ENCODE peak calls at places on chromosomes 3 and 15, in eight cellular contexts. One of them, this sample, is unnamed.

GRCh38 chr3:81295906-81296305 is 465.5 kb downstream of the GBE1 start:
- DNase-seq in GM20000: no peak
- DNase-seq in dorsolateral prefrontal cortex: no peak
- DNase-seq in nephron progenitor cell: no peak
- DNase-seq in cardiac fibroblast: no peak
- DNase-seq in H9: no peak
- DNase-seq in IMR-90: no peak
- DNase-seq in astrocyte of the spinal cord: no peak
- DNase-seq in this sample: no peak

GRCh38 chr3:99751649-99752048 is 66.0 kb upstream of the CMSS1 start:
- DNase-seq in IMR-90: peak
- DNase-seq in cardiac fibroblast: peak
- DNase-seq in dorsolateral prefrontal cortex: no peak
- DNase-seq in nephron progenitor cell: no peak
- DNase-seq in H9: no peak
- DNase-seq in GM20000: no peak
- DNase-seq in astrocyte of the spinal cord: peak
- DNase-seq in this sample: no peak

GRCh38 chr15:88902491-88902835 is 7.1 kb upstream of the HAPLN3 start:
- DNase-seq in astrocyte of the spinal cord: no peak
- DNase-seq in cardiac fibroblast: no peak
- DNase-seq in H9: no peak
- DNase-seq in dorsolateral prefrontal cortex: no peak
- DNase-seq in IMR-90: no peak
- DNase-seq in GM20000: no peak
- DNase-seq in nephron progenitor cell: no peak
- DNase-seq in this sample: no peak

GRCh38 chr3:27659279-27660021 is 62.7 kb downstream of the EOMES start:
- DNase-seq in nephron progenitor cell: peak
- DNase-seq in IMR-90: peak
- DNase-seq in H9: peak
- DNase-seq in GM20000: peak
- DNase-seq in dorsolateral prefrontal cortex: no peak
- DNase-seq in cardiac fibroblast: peak
- DNase-seq in astrocyte of the spinal cord: peak
- DNase-seq in this sample: no peak

GRCh38 chr3:70516081-70516480 is 203.6 kb upstream of the MDFIC2 start:
- DNase-seq in nephron progenitor cell: no peak
- DNase-seq in astrocyte of the spinal cord: no peak
- DNase-seq in IMR-90: no peak
- DNase-seq in GM20000: no peak
- DNase-seq in cardiac fibroblast: no peak
- DNase-seq in H9: no peak
- DNase-seq in dorsolateral prefrontal cortex: no peak
- DNase-seq in this sample: no peak

GRCh38 chr15:100301905-100302431 is 39.8 kb downstream of the ADAMTS17 start:
- DNase-seq in cardiac fibroblast: no peak
- DNase-seq in astrocyte of the spinal cord: no peak
- DNase-seq in IMR-90: no peak
- DNase-seq in H9: no peak
- DNase-seq in GM20000: no peak
- DNase-seq in dorsolateral prefrontal cortex: no peak
- DNase-seq in nephron progenitor cell: no peak
- DNase-seq in this sample: no peak

GRCh38 chr3:94234177-94234788 is 171.4 kb downstream of the NSUN3 start:
- DNase-seq in dorsolateral prefrontal cortex: no peak
- DNase-seq in astrocyte of the spinal cord: peak
- DNase-seq in nephron progenitor cell: peak
- DNase-seq in IMR-90: peak
- DNase-seq in H9: no peak
- DNase-seq in GM20000: peak
- DNase-seq in cardiac fibroblast: peak
- DNase-seq in this sample: no peak

GRCh38 chr15:92316586-92317295 is 76.9 kb upstream of the ST8SIA2 start:
- DNase-seq in IMR-90: no peak
- DNase-seq in cardiac fibroblast: no peak
- DNase-seq in dorsolateral prefrontal cortex: no peak
- DNase-seq in nephron progenitor cell: no peak
- DNase-seq in GM20000: no peak
- DNase-seq in astrocyte of the spinal cord: no peak
- DNase-seq in H9: no peak
- DNase-seq in this sample: no peak

GRCh38 chr3:58299839-58300516 is 6.1 kb upstream of the RPP14 start:
- DNase-seq in astrocyte of the spinal cord: peak
- DNase-seq in IMR-90: peak
- DNase-seq in dorsolateral prefrontal cortex: no peak
- DNase-seq in nephron progenitor cell: no peak
- DNase-seq in H9: no peak
- DNase-seq in GM20000: peak
- DNase-seq in cardiac fibroblast: peak
- DNase-seq in this sample: no peak

GRCh38 chr3:13223574-13224237 is 150.5 kb upstream of the IQSEC1 start:
- DNase-seq in dorsolateral prefrontal cortex: no peak
- DNase-seq in IMR-90: no peak
- DNase-seq in cardiac fibroblast: peak
- DNase-seq in GM20000: no peak
- DNase-seq in astrocyte of the spinal cord: no peak
- DNase-seq in nephron progenitor cell: no peak
- DNase-seq in H9: no peak
- DNase-seq in this sample: no peak

GRCh38 chr15:90866161-90866715 is 2.1 kb upstream of the FURIN start:
- DNase-seq in nephron progenitor cell: no peak
- DNase-seq in GM20000: no peak
- DNase-seq in cardiac fibroblast: no peak
- DNase-seq in astrocyte of the spinal cord: no peak
- DNase-seq in H9: peak
- DNase-seq in dorsolateral prefrontal cortex: no peak
- DNase-seq in IMR-90: no peak
- DNase-seq in this sample: no peak

GRCh38 chr15:69751575-69751974 is 299.0 kb downstream of the RPLP1 start:
- DNase-seq in H9: no peak
- DNase-seq in IMR-90: no peak
- DNase-seq in cardiac fibroblast: no peak
- DNase-seq in astrocyte of the spinal cord: no peak
- DNase-seq in dorsolateral prefrontal cortex: no peak
- DNase-seq in nephron progenitor cell: peak
- DNase-seq in GM20000: no peak
- DNase-seq in this sample: no peak

GRCh38 chr15:43241100-43241499 is 20.3 kb upstream of the EPB42 start:
- DNase-seq in cardiac fibroblast: peak
- DNase-seq in nephron progenitor cell: no peak
- DNase-seq in dorsolateral prefrontal cortex: no peak
- DNase-seq in astrocyte of the spinal cord: peak
- DNase-seq in GM20000: no peak
- DNase-seq in H9: no peak
- DNase-seq in IMR-90: peak
- DNase-seq in this sample: no peak

GRCh38 chr15:27865926-27866325 is 233.2 kb downstream of the OCA2 start:
- DNase-seq in GM20000: no peak
- DNase-seq in astrocyte of the spinal cord: no peak
- DNase-seq in H9: no peak
- DNase-seq in nephron progenitor cell: no peak
- DNase-seq in cardiac fibroblast: no peak
- DNase-seq in IMR-90: no peak
- DNase-seq in dorsolateral prefrontal cortex: no peak
- DNase-seq in this sample: peak

GRCh38 chr3:167032267-167032876 is 347.7 kb downstream of the ZBBX start:
- DNase-seq in H9: no peak
- DNase-seq in dorsolateral prefrontal cortex: no peak
- DNase-seq in IMR-90: peak
- DNase-seq in nephron progenitor cell: peak
- DNase-seq in GM20000: peak
- DNase-seq in astrocyte of the spinal cord: peak
- DNase-seq in cardiac fibroblast: peak
- DNase-seq in this sample: no peak

GRCh38 chr3:194132465-194133358 is 3.2 kb upstream of the HES1 start:
- DNase-seq in IMR-90: no peak
- DNase-seq in cardiac fibroblast: no peak
- DNase-seq in astrocyte of the spinal cord: no peak
- DNase-seq in GM20000: no peak
- DNase-seq in nephron progenitor cell: no peak
- DNase-seq in dorsolateral prefrontal cortex: no peak
- DNase-seq in H9: no peak
- DNase-seq in this sample: no peak

GRCh38 chr3:69999191-70000027 is at the start of gene SAMMSON:
- DNase-seq in IMR-90: peak
- DNase-seq in dorsolateral prefrontal cortex: no peak
- DNase-seq in GM20000: no peak
- DNase-seq in cardiac fibroblast: peak
- DNase-seq in nephron progenitor cell: no peak
- DNase-seq in H9: peak
- DNase-seq in astrocyte of the spinal cord: peak
- DNase-seq in this sample: no peak

DNA sequence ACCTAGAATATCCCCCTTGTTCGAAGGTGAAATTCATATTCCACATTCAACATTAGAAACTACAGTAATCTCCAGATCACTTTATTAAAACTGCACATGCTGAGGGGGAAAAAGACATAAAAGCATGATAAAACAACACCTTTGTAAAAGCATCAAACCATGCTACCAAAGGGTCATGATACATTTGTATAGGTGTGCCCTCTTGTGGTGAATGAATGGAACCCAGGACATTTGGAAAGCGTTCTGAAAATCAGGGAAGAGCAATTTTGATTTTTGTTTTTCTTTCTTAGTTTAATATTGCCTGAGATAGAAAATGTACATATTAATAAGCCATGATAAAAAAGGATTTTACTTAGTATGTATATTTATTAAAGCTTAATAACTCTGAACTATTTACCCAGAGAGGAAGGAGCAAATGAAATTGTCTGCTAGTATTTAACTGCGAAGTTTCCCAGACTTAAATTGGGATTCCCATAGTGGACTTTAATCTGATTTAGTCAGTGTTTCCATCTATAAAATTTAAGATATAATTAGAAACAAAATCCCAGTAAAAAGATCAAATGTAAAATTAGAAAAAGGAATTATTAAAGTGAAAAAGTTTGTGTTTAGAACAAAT is 105.8 kb upstream of the ARL6 start:
- DNase-seq in cardiac fibroblast: peak
- DNase-seq in nephron progenitor cell: peak
- DNase-seq in IMR-90: peak
- DNase-seq in dorsolateral prefrontal cortex: no peak
- DNase-seq in H9: no peak
- DNase-seq in astrocyte of the spinal cord: peak
- DNase-seq in GM20000: peak
- DNase-seq in this sample: no peak
- TF ChIP-seq CTCF in cardiac fibroblast: peak
- TF ChIP-seq CTCF in nephron progenitor cell: peak
- TF ChIP-seq CTCF in IMR-90: peak
- TF ChIP-seq CTCF in dorsolateral prefrontal cortex: peak
- TF ChIP-seq CTCF in H9: peak
- TF ChIP-seq CTCF in astrocyte of the spinal cord: peak
- TF ChIP-seq CTCF in GM20000: peak
- TF ChIP-seq CTCF in this sample: peak

DNA sequence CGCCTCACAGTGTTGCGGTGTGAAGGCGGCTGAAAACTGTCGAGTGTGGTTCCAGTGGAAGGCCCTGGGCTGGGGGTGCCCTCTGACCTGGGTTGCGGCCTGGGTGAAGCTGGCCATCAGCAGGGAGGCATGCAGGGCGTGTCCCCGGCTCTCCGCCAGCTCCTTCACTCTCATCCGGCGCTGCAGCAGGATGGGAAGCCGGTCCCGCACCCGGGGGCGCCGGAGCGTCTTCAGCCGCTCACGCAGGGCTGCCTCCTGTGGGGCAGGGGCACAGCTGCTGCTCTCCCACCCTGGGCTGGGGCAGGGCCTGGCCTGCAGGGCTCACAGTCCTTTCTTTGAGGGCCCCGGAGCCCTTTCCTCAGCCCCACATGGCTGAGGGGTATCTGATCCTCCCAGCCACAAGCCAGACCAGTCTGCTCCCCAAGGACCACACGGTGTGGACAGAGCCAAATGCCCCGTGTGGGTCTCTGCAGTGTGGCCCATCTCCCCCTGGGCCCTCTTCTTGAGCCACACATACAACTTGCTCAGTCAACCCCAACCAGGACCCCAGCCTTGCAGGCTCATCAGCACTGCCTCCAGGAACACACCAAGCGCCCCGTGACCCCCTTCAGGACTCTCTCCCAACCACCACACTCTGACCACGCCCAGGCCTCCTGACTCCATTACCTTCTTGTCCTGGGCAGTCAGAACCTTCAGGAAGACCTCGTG is 26.8 kb downstream of the SPTBN5 start:
- DNase-seq in nephron progenitor cell: no peak
- DNase-seq in dorsolateral prefrontal cortex: no peak
- DNase-seq in IMR-90: no peak
- DNase-seq in astrocyte of the spinal cord: no peak
- DNase-seq in cardiac fibroblast: no peak
- DNase-seq in H9: no peak
- DNase-seq in GM20000: no peak
- DNase-seq in this sample: no peak
- TF ChIP-seq CTCF in nephron progenitor cell: no peak
- TF ChIP-seq CTCF in dorsolateral prefrontal cortex: no peak
- TF ChIP-seq CTCF in IMR-90: no peak
- TF ChIP-seq CTCF in astrocyte of the spinal cord: no peak
- TF ChIP-seq CTCF in cardiac fibroblast: no peak
- TF ChIP-seq CTCF in H9: no peak
- TF ChIP-seq CTCF in GM20000: no peak
- TF ChIP-seq CTCF in this sample: no peak

DNA sequence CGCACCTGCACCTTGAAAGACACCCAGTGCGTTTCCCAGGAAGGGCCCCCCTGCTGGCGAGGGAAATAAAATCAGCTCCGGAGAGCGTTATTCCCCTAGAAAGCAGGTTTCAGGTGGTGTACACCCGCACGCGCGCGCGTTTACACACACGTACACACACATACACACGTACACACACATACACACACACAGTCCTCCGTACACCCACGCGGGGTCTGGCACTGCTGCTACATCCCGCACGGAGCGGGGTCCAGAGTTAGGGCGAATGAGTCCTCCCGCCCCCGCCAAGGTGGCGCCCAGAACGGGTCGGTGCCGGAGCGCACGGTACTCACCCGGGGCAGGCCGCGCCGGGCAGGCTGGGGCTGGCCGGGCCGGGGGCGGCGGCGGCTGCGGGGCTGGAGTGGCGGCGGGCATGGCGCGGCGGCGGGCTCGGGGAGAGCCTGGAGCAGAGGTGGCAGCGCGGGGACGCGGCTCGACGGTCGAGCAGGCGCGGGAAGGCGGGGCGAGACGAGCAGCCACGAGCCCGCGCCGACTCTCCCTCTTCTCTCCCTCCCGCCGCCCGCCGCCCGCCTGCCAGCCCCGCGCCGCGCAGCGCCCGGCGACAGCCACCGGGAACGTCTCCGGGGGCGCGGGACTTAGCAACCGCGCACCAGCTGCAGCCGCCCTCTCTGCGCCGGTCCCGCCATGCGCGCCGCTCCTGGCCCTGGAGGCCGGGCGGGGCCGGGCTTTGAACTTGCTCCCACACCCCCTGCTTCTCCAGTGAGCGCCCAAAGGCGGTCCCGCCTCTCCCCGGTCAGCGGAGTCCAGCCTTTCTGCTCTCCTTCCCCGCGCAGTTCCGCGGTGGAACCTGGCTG is at the start of gene DCLK3:
- DNase-seq in dorsolateral prefrontal cortex: no peak
- DNase-seq in cardiac fibroblast: no peak
- DNase-seq in IMR-90: no peak
- DNase-seq in GM20000: peak
- DNase-seq in nephron progenitor cell: peak
- DNase-seq in H9: peak
- DNase-seq in astrocyte of the spinal cord: no peak
- DNase-seq in this sample: no peak
- TF ChIP-seq CTCF in dorsolateral prefrontal cortex: no peak
- TF ChIP-seq CTCF in cardiac fibroblast: no peak
- TF ChIP-seq CTCF in IMR-90: no peak
- TF ChIP-seq CTCF in GM20000: no peak
- TF ChIP-seq CTCF in nephron progenitor cell: no peak
- TF ChIP-seq CTCF in H9: peak
- TF ChIP-seq CTCF in astrocyte of the spinal cord: no peak
- TF ChIP-seq CTCF in this sample: no peak

GRCh38 chr15:47374222-47374621 is 343.1 kb upstream of the SEMA6D start:
- DNase-seq in IMR-90: peak
- DNase-seq in H9: peak
- DNase-seq in nephron progenitor cell: no peak
- DNase-seq in cardiac fibroblast: peak
- DNase-seq in dorsolateral prefrontal cortex: no peak
- DNase-seq in astrocyte of the spinal cord: no peak
- DNase-seq in GM20000: no peak
- DNase-seq in this sample: no peak
- TF ChIP-seq CTCF in IMR-90: peak
- TF ChIP-seq CTCF in H9: peak
- TF ChIP-seq CTCF in nephron progenitor cell: no peak
- TF ChIP-seq CTCF in cardiac fibroblast: peak
- TF ChIP-seq CTCF in dorsolateral prefrontal cortex: no peak
- TF ChIP-seq CTCF in astrocyte of the spinal cord: peak
- TF ChIP-seq CTCF in GM20000: no peak
- TF ChIP-seq CTCF in this sample: no peak